ENCODE peak calls at places on chromosome 19, in four cellular contexts. F is C1 segment of cervical spinal cord, K is MM.1S, V is astrocyte of the spinal cord. Q is an unnamed sample.

GRCh38 chr19:9877775-9878510 is 42.8 kb downstream of the PIN1 start:
- DNase-seq in F (no peak), K (peak), V (no peak), Q (no peak)

GRCh38 chr19:16285769-16286564 is 38.7 kb upstream of the KLF2 start:
- DNase-seq in F (no peak), K (no peak), V (peak), Q (no peak)

GRCh38 chr19:18636183-18636968 is 452 bp upstream of the KLHL26 start:
- DNase-seq in F (peak), K (peak), V (peak), Q (peak)

GRCh38 chr19:50777830-50778303 is 7.6 kb downstream of the GPR32 start:
- DNase-seq in F (no peak), K (no peak), V (no peak), Q (peak)

GRCh38 chr19:1513492-1514294 is 874 bp upstream of the ADAMTSL5 start:
- DNase-seq in F (no peak), K (peak), V (no peak), Q (no peak)

GRCh38 chr19:22783651-22784050 is 300 bp downstream of the ZNF99 start:
- DNase-seq in F (no peak), K (no peak), V (no peak), Q (no peak)

GRCh38 chr19:50333737-50334617 is 4.8 kb upstream of the KCNC3 start:
- DNase-seq in F (peak), K (no peak), V (no peak), Q (peak)

GRCh38 chr19:51983361-51983760 is 3.3 kb downstream of the ZNF350 start:
- DNase-seq in F (no peak), K (no peak), V (no peak), Q (no peak)